ENCODE peak calls at places on chromosomes 12 and 14, in five cellular contexts. One of them, this sample, is unnamed.

GRCh38 chr12:112740387-112740934 is 51.1 kb upstream of the RPH3A start:
- DNase-seq in NCI-H2081: no peak
- DNase-seq in lower lobe of right lung: no peak
- DNase-seq in WTC11: no peak
- DNase-seq in GOT3: no peak
- DNase-seq in this sample: no peak

GRCh38 chr14:35571598-35571997 is 37.6 kb downstream of the INSM2 start:
- DNase-seq in lower lobe of right lung: no peak
- DNase-seq in GOT3: no peak
- DNase-seq in NCI-H2081: no peak
- DNase-seq in WTC11: no peak
- DNase-seq in this sample: no peak

GRCh38 chr12:2083561-2083960 is 30.8 kb downstream of the CACNA1C start:
- DNase-seq in NCI-H2081: peak
- DNase-seq in WTC11: no peak
- DNase-seq in GOT3: no peak
- DNase-seq in lower lobe of right lung: no peak
- DNase-seq in this sample: no peak

GRCh38 chr12:58548801-58549200 is 371.5 kb downstream of the LRIG3 start:
- DNase-seq in NCI-H2081: no peak
- DNase-seq in GOT3: no peak
- DNase-seq in WTC11: no peak
- DNase-seq in lower lobe of right lung: no peak
- DNase-seq in this sample: no peak

GRCh38 chr12:47967461-47968430 is 4.3 kb downstream of the TMEM106C start:
- DNase-seq in GOT3: no peak
- DNase-seq in NCI-H2081: no peak
- DNase-seq in lower lobe of right lung: no peak
- DNase-seq in WTC11: no peak
- DNase-seq in this sample: peak

GRCh38 chr14:74237441-74237840 is 1.8 kb upstream of the VSX2 start:
- DNase-seq in GOT3: no peak
- DNase-seq in NCI-H2081: no peak
- DNase-seq in WTC11: no peak
- DNase-seq in lower lobe of right lung: no peak
- DNase-seq in this sample: no peak

GRCh38 chr12:112327209-112327930 is 54.9 kb downstream of the HECTD4 start:
- DNase-seq in WTC11: no peak
- DNase-seq in lower lobe of right lung: no peak
- DNase-seq in GOT3: no peak
- DNase-seq in NCI-H2081: no peak
- DNase-seq in this sample: no peak

GRCh38 chr12:4412056-4412455 is 32.5 kb upstream of the FGF23 start:
- DNase-seq in NCI-H2081: no peak
- DNase-seq in GOT3: no peak
- DNase-seq in lower lobe of right lung: no peak
- DNase-seq in WTC11: no peak
- DNase-seq in this sample: no peak

GRCh38 chr14:98177551-98177950 is 1094.4 kb downstream of the BCL11B start:
- DNase-seq in lower lobe of right lung: no peak
- DNase-seq in GOT3: no peak
- DNase-seq in WTC11: no peak
- DNase-seq in NCI-H2081: no peak
- DNase-seq in this sample: no peak

GRCh38 chr12:1532367-1532752 is 62.0 kb downstream of the FBXL14 start:
- DNase-seq in WTC11: no peak
- DNase-seq in NCI-H2081: no peak
- DNase-seq in GOT3: no peak
- DNase-seq in lower lobe of right lung: no peak
- DNase-seq in this sample: no peak

GRCh38 chr14:99571303-99571986 is 32.6 kb downstream of the CCDC85C start:
- DNase-seq in NCI-H2081: peak
- DNase-seq in WTC11: no peak
- DNase-seq in lower lobe of right lung: no peak
- DNase-seq in GOT3: no peak
- DNase-seq in this sample: no peak

GRCh38 chr14:56334458-56334857 is 216.2 kb downstream of the PELI2 start:
- DNase-seq in lower lobe of right lung: no peak
- DNase-seq in NCI-H2081: no peak
- DNase-seq in GOT3: no peak
- DNase-seq in WTC11: no peak
- DNase-seq in this sample: no peak

GRCh38 chr14:99562848-99563748 is 40.9 kb downstream of the CCDC85C start:
- DNase-seq in lower lobe of right lung: peak
- DNase-seq in NCI-H2081: peak
- DNase-seq in WTC11: peak
- DNase-seq in GOT3: no peak
- DNase-seq in this sample: no peak

GRCh38 chr14:52073251-52073650 is 4.4 kb upstream of the NID2 start:
- DNase-seq in WTC11: no peak
- DNase-seq in lower lobe of right lung: no peak
- DNase-seq in NCI-H2081: no peak
- DNase-seq in GOT3: no peak
- DNase-seq in this sample: no peak

GRCh38 chr12:27142102-27142721 is 59.8 kb upstream of the C12orf71 start:
- DNase-seq in NCI-H2081: peak
- DNase-seq in GOT3: no peak
- DNase-seq in lower lobe of right lung: no peak
- DNase-seq in WTC11: peak
- DNase-seq in this sample: peak

GRCh38 chr12:25800101-25800500 is 158.4 kb upstream of the RASSF8 start:
- DNase-seq in lower lobe of right lung: no peak
- DNase-seq in WTC11: no peak
- DNase-seq in GOT3: no peak
- DNase-seq in NCI-H2081: no peak
- DNase-seq in this sample: no peak

GRCh38 chr12:56104815-56105476 is 587 bp downstream of the PA2G4 start:
- DNase-seq in NCI-H2081: no peak
- DNase-seq in GOT3: no peak
- DNase-seq in WTC11: peak
- DNase-seq in lower lobe of right lung: no peak
- DNase-seq in this sample: no peak

GRCh38 chr12:113361574-113362370 is 3.4 kb downstream of the PLBD2 start:
- DNase-seq in lower lobe of right lung: no peak
- DNase-seq in NCI-H2081: no peak
- DNase-seq in WTC11: no peak
- DNase-seq in GOT3: no peak
- DNase-seq in this sample: no peak

GRCh38 chr12:22443379-22444316 is 100.7 kb downstream of the C2CD5 start:
- DNase-seq in WTC11: peak
- DNase-seq in lower lobe of right lung: peak
- DNase-seq in GOT3: no peak
- DNase-seq in NCI-H2081: peak
- DNase-seq in this sample: peak

GRCh38 chr12:126347421-126347820 is 1282.2 kb downstream of the AACS start:
- DNase-seq in NCI-H2081: no peak
- DNase-seq in lower lobe of right lung: no peak
- DNase-seq in WTC11: no peak
- DNase-seq in GOT3: no peak
- DNase-seq in this sample: no peak